ENCODE peak calls at places on chromosomes 13 and 19, in nine cellular contexts. X, Y, B, W, I, C, Q, V and F are unnamed samples. For H3K4me1, the result is how much of the 10 kb centered on the place peaks cover.

GRCh38 chr13:108957369-108958012 is 328.1 kb downstream of the MYO16 start:
- DNase-seq in X (no peak), Y (no peak), B (no peak), W (no peak), I (peak), C (no peak), Q (peak), V (no peak), F (no peak)

GRCh38 chr13:49625392-49626137 is 2.7 kb upstream of the ARL11 start:
- DNase-seq in X (peak), Y (peak), B (peak), W (peak), I (peak), C (peak), Q (no peak), V (no peak), F (peak)

GRCh38 chr13:95643471-95643813 is 1.1 kb downstream of the DZIP1 start:
- DNase-seq in X (no peak), Y (no peak), B (no peak), W (no peak), I (peak), C (no peak), Q (peak), V (no peak), F (no peak)

GRCh38 chr13:49053215-49053614 is 77.5 kb downstream of the FNDC3A start:
- DNase-seq in X (no peak), Y (no peak), B (no peak), W (no peak), I (no peak), C (no peak), Q (no peak), V (no peak), F (no peak)

GRCh38 chr13:50275392-50276063 is 260.3 kb downstream of the KCNRG start:
- DNase-seq in X (no peak), Y (no peak), B (no peak), W (no peak), I (no peak), C (no peak), Q (no peak), V (no peak), F (no peak)

GRCh38 chr19:10135551-10136334 is 16.0 kb upstream of the EIF3G start:
- DNase-seq in X (no peak), Y (no peak), B (no peak), W (peak), I (no peak), C (no peak), Q (no peak), V (no peak), F (no peak)

GRCh38 chr19:55117063-55117635 is 288 bp downstream of the PPP1R12C start:
- DNase-seq in X (peak), Y (no peak), B (no peak), W (no peak), I (no peak), C (peak), Q (peak), V (no peak), F (peak)

GRCh38 chr13:99926014-99926731 is 45.4 kb downstream of the ZIC5 start:
- DNase-seq in X (peak), Y (peak), B (no peak), W (no peak), I (peak), C (no peak), Q (no peak), V (no peak), F (no peak)

GRCh38 chr13:30869491-30869890 is 36.6 kb upstream of the MEDAG start:
- DNase-seq in X (no peak), Y (no peak), B (no peak), W (peak), I (peak), C (no peak), Q (no peak), V (no peak), F (no peak)

GRCh38 chr19:18020212-18021067 is 12.5 kb downstream of the ARRDC2 start:
- DNase-seq in X (peak), Y (peak), B (peak), W (peak), I (peak), C (peak), Q (peak), V (no peak), F (peak)

GRCh38 chr13:98143601-98144500 is 957 bp downstream of the FARP1 start:
- DNase-seq in X (peak), Y (no peak), B (peak), W (peak), I (peak), C (peak), Q (peak), V (no peak), F (peak)
- H3K4me1 ChIP-seq in X (under half), Y (under half), B (under half), W (under half), I (under half), C (under half), Q (under half), V (under half), F (under half)

DNA sequence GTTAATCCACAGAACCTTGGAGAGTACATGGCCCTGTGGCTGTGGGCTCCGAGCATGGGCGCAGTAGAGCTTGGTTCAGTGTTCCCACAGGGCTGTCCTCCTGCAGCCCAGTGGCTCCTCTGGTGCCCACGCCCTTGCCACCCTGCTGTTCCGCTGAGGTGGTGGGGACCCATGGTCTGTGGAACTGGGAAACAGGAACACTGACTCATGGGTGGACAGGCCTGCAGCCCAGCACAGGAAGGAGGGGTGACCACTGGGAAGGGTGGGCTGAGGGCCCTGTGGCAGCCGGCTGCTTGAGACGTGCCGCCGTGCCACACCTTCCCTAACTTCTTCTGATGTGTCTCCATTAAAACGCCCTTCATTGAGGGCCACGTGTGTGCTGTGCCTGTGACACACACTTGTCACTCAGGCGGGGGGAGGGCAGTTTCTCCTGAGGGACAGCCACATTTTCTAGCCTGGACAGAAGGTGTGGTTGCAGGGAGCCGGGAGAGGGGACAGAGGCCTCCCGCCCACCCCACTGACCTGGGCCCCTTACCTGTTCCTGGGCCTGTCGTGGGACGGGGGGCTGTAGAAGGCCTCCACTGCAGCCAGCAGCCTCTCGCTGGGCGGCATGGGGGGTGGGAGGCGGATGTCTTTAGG is 21.1 kb downstream of the CHERP start:
- DNase-seq in X (no peak), Y (no peak), B (no peak), W (no peak), I (no peak), C (no peak), Q (no peak), V (no peak), F (no peak)
- H3K27ac ChIP-seq in X (no peak), Y (no peak), B (no peak), W (no peak), I (no peak), C (no peak), Q (no peak), V (no peak), F (no peak)

GRCh38 chr13:114235697-114236096 is 1.0 kb downstream of the CDC16 start:
- DNase-seq in X (no peak), Y (no peak), B (no peak), W (no peak), I (no peak), C (peak), Q (no peak), V (no peak), F (no peak)

GRCh38 chr13:114236224-114236623 is 1.5 kb downstream of the CDC16 start:
- DNase-seq in X (no peak), Y (no peak), B (no peak), W (no peak), I (no peak), C (no peak), Q (no peak), V (no peak), F (no peak)

GRCh38 chr13:114237415-114238112 is 2.9 kb downstream of the CDC16 start:
- DNase-seq in X (no peak), Y (no peak), B (no peak), W (no peak), I (no peak), C (no peak), Q (no peak), V (no peak), F (no peak)

GRCh38 chr13:114234266-114234644 is 442 bp upstream of the CDC16 start:
- DNase-seq in X (no peak), Y (no peak), B (no peak), W (no peak), I (no peak), C (no peak), Q (no peak), V (no peak), F (no peak)

GRCh38 chr13:114234645-114235421 is at the start of gene CDC16:
- DNase-seq in X (peak), Y (peak), B (peak), W (peak), I (peak), C (peak), Q (peak), V (peak), F (peak)
- TF ChIP-seq POLR2A in X (peak), Y (no peak), B (no peak), W (no peak), I (peak), C (peak), Q (peak), V (peak), F (peak)

DNA sequence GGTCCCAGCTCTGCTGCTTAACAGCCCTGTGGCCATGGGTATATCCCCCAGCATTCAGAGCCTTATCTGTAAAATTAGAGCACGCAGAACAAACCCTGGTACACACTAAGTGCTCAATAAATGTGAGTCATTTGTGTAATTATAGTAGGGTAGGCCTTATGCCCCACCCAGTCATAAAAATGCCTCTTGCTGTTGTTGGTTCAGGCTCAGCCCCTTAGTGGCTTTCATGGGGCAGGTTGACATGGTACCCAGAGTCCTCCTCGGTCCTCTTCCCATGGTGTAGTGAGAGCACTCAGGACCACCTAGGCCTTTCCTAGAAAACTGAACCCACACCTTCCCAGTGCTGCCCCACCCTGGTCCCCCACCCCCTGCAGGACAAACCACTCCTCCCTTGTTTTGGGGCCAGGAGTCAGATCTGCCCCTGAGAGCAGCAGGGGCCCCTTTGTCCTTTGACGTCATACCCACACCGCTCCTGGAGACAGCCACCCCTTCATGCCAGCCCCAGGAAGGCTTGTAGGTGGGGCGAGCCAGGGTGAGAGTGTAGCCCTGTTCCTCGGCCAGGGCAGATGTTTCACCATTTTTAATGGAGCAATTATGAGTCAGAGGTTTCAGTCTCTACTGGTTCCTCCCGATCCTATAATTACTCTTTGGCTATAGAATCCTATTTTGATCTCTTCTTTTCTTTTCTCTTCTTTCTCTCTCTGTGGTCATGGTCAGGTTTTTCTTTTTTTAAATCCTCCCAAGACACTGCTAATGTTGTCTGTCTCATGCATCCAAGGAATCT is 36.8 kb downstream of the ACTN4 start:
- DNase-seq in X (no peak), Y (peak), B (no peak), W (no peak), I (peak), C (peak), Q (peak), V (no peak), F (no peak)
- H3K4me1 ChIP-seq in X (half or more), Y (half or more), B (half or more), W (half or more), I (under half), C (half or more), Q (under half), V (half or more), F (under half)

DNA sequence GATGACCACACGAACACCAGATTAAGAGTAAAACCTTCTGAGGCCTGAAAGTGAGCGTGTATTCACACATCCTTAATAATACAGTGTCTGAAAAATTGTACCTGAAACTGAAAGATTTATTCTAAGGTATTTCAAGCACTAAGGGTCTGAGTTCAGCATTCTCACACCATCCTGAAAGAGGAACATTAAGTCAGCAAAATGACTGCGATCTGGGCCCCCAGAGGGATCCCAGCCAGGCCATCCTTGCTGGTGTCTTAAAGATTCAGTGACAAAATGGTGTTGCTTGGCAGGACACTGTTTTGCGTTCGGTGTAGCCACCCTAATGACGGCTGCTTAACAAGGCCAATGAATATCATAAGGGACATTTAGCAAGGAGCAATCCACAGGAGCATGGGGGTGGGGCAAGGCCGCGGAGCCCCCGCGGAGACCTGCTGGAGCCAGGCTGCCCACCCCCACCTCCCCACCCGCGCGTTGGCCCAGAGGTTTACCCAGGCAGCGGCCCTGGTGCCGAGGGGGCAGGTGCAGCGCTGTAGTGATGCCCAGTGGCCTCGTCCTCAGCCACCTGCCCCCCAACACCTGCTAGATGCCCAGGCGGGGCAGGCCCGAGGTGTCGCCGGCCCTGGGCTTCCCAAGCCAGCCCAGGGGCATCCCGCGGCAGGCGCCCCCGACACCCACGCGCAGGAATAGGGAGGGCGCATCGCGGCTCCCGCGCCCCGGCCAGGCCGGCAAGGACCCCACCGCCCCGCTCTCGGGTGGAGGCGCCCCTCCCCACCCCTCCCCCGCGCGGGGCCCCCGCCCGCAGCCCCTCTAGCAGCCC is 742 bp downstream of the NALCN start:
- DNase-seq in X (no peak), Y (no peak), B (peak), W (no peak), I (no peak), C (no peak), Q (no peak), V (no peak), F (no peak)
- H3K27ac ChIP-seq in X (no peak), Y (peak), B (peak), W (no peak), I (no peak), C (no peak), Q (no peak), V (no peak), F (no peak)

DNA sequence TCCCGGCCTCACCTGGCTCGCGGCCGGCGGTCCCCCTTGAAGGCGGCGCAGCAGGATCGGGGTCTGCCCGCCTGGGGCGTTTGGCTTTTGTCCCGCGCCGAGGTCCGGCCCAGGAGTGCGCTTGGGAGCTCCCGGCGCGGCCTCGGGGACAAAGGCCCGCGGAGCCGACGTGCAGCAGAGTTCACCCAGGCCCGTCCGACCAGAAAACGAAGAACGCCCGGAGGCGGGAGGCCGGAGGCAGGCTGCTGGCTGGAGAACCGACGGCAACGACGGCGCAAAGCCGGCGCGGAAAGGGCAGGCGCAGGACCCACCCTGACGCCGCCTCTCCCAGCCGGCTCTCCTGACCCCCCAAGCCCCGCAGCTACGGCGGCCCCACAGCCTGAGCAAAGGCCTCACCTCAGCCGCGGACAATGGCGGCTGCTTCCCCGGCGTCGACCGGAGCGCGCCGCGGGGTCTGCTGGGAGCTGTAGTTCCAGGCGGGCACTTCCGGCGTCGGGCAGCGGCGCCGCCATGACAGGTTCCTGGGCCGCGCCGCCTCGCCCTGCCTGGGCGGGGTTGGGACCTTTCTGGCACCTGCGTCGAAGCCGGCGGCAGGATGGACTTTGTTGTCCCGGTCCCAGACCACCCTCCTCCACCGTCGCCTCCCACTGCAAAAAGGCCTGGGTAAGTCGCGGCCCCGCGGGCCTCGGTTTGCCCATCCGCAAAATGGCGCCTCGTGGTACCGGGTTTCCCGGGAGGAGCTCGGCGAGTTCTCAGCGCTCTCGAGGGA is at the start of gene ZNF606:
- DNase-seq in X (peak), Y (peak), B (peak), W (peak), I (peak), C (peak), Q (peak), V (peak), F (peak)
- TF ChIP-seq POLR2A in X (peak), Y (no peak), B (no peak), W (peak), I (peak), C (peak), Q (peak), V (peak), F (peak)

GRCh38 chr13:112596220-112596619 is 8.3 kb upstream of the TUBGCP3 start:
- DNase-seq in X (no peak), Y (no peak), B (no peak), W (no peak), I (no peak), C (no peak), Q (no peak), V (no peak), F (no peak)
- H3K4me1 ChIP-seq in X (under half), Y (under half), B (under half), W (under half), I (under half), C (under half), Q (under half), V (under half), F (under half)